ENCODE peak calls at places on chromosome 19, in nine cellular contexts. One of them, this sample, is unnamed.

GRCh38 chr19:19581391-19581790 is 37.1 kb downstream of the PBX4 start:
- DNase-seq in left ventricle myocardium inferior: no peak
- DNase-seq in thoracic aorta: no peak
- DNase-seq in PC-3: no peak
- DNase-seq in lower lobe of right lung: no peak
- DNase-seq in vagina: no peak
- DNase-seq in esophagus squamous epithelium: no peak
- DNase-seq in A673: no peak
- DNase-seq in tibial nerve: no peak
- DNase-seq in this sample: no peak

GRCh38 chr19:39563408-39563807 is 23.4 kb upstream of the EID2 start:
- DNase-seq in left ventricle myocardium inferior: no peak
- DNase-seq in thoracic aorta: no peak
- DNase-seq in PC-3: peak; percentile 85
- DNase-seq in lower lobe of right lung: no peak
- DNase-seq in vagina: no peak
- DNase-seq in esophagus squamous epithelium: no peak
- DNase-seq in A673: no peak
- DNase-seq in tibial nerve: no peak
- DNase-seq in this sample: no peak

GRCh38 chr19:52248256-52248655 is 21.1 kb upstream of the ZNF766 start:
- DNase-seq in left ventricle myocardium inferior: peak; percentile 43
- DNase-seq in thoracic aorta: no peak
- DNase-seq in PC-3: peak; percentile 60
- DNase-seq in lower lobe of right lung: peak; percentile 59
- DNase-seq in vagina: no peak
- DNase-seq in esophagus squamous epithelium: no peak
- DNase-seq in A673: peak; percentile 69
- DNase-seq in tibial nerve: peak; percentile 44
- DNase-seq in this sample: peak; percentile 77

GRCh38 chr19:19606021-19606420 is 12.5 kb downstream of the PBX4 start:
- DNase-seq in left ventricle myocardium inferior: no peak
- DNase-seq in thoracic aorta: no peak
- DNase-seq in PC-3: peak; percentile 95
- DNase-seq in lower lobe of right lung: no peak
- DNase-seq in vagina: no peak
- DNase-seq in esophagus squamous epithelium: no peak
- DNase-seq in A673: no peak
- DNase-seq in tibial nerve: no peak
- DNase-seq in this sample: no peak

GRCh38 chr19:36420961-36421748 is 2.7 kb upstream of the ZFP82 start:
- DNase-seq in left ventricle myocardium inferior: peak; percentile 23
- DNase-seq in thoracic aorta: no peak
- DNase-seq in PC-3: no peak
- DNase-seq in lower lobe of right lung: no peak
- DNase-seq in vagina: no peak
- DNase-seq in esophagus squamous epithelium: no peak
- DNase-seq in A673: peak; percentile 33
- DNase-seq in tibial nerve: no peak
- DNase-seq in this sample: peak; percentile 68

GRCh38 chr19:5804516-5805464 is at the start of gene NRTN:
- DNase-seq in left ventricle myocardium inferior: no peak
- DNase-seq in thoracic aorta: no peak
- DNase-seq in PC-3: peak; percentile 57
- DNase-seq in lower lobe of right lung: no peak
- DNase-seq in vagina: no peak
- DNase-seq in esophagus squamous epithelium: no peak
- DNase-seq in A673: peak; percentile 61
- DNase-seq in tibial nerve: no peak
- DNase-seq in this sample: peak; percentile 82

GRCh38 chr19:36215276-36216171 is 618 bp downstream of the ZNF146 start:
- DNase-seq in left ventricle myocardium inferior: no peak
- DNase-seq in thoracic aorta: no peak
- DNase-seq in PC-3: peak; percentile 3
- DNase-seq in lower lobe of right lung: no peak
- DNase-seq in vagina: no peak
- DNase-seq in esophagus squamous epithelium: no peak
- DNase-seq in A673: peak; percentile 45
- DNase-seq in tibial nerve: no peak
- DNase-seq in this sample: no peak

GRCh38 chr19:5253403-5254110 is 87.1 kb downstream of the PTPRS start:
- DNase-seq in left ventricle myocardium inferior: no peak
- DNase-seq in thoracic aorta: no peak
- DNase-seq in PC-3: no peak
- DNase-seq in lower lobe of right lung: no peak
- DNase-seq in vagina: no peak
- DNase-seq in esophagus squamous epithelium: no peak
- DNase-seq in A673: no peak
- DNase-seq in tibial nerve: no peak
- DNase-seq in this sample: no peak

GRCh38 chr19:1445185-1445931 is 4.6 kb upstream of the APC2 start:
- DNase-seq in left ventricle myocardium inferior: peak; percentile 66
- DNase-seq in thoracic aorta: no peak
- DNase-seq in PC-3: peak; percentile 74
- DNase-seq in lower lobe of right lung: peak; percentile 83
- DNase-seq in vagina: no peak
- DNase-seq in esophagus squamous epithelium: no peak
- DNase-seq in A673: peak; percentile 72
- DNase-seq in tibial nerve: peak; percentile 49
- DNase-seq in this sample: peak; percentile 97

GRCh38 chr19:1748703-1749341 is 4.5 kb upstream of the ONECUT3 start:
- DNase-seq in left ventricle myocardium inferior: no peak
- DNase-seq in thoracic aorta: no peak
- DNase-seq in PC-3: no peak
- DNase-seq in lower lobe of right lung: no peak
- DNase-seq in vagina: no peak
- DNase-seq in esophagus squamous epithelium: no peak
- DNase-seq in A673: no peak
- DNase-seq in tibial nerve: no peak
- DNase-seq in this sample: no peak

GRCh38 chr19:56597696-56598095 is 2.6 kb downstream of the ZNF71 start:
- DNase-seq in left ventricle myocardium inferior: no peak
- DNase-seq in thoracic aorta: no peak
- DNase-seq in PC-3: no peak
- DNase-seq in lower lobe of right lung: no peak
- DNase-seq in vagina: no peak
- DNase-seq in esophagus squamous epithelium: no peak
- DNase-seq in A673: no peak
- DNase-seq in tibial nerve: no peak
- DNase-seq in this sample: no peak

GRCh38 chr19:3336680-3337523 is 29.5 kb upstream of the NFIC start:
- DNase-seq in left ventricle myocardium inferior: peak; percentile 90
- DNase-seq in thoracic aorta: peak; percentile 70
- DNase-seq in PC-3: no peak
- DNase-seq in lower lobe of right lung: peak; percentile 95
- DNase-seq in vagina: peak; percentile 94
- DNase-seq in esophagus squamous epithelium: no peak
- DNase-seq in A673: no peak
- DNase-seq in tibial nerve: peak; percentile 71
- DNase-seq in this sample: no peak

GRCh38 chr19:38043649-38044144 is 136.7 kb downstream of the SIPA1L3 start:
- DNase-seq in left ventricle myocardium inferior: no peak
- DNase-seq in thoracic aorta: no peak
- DNase-seq in PC-3: no peak
- DNase-seq in lower lobe of right lung: no peak
- DNase-seq in vagina: no peak
- DNase-seq in esophagus squamous epithelium: no peak
- DNase-seq in A673: no peak
- DNase-seq in tibial nerve: no peak
- DNase-seq in this sample: no peak
- H3K4me1 ChIP-seq in left ventricle myocardium inferior: no peaks in the 10 kb centered on the region
- H3K4me1 ChIP-seq in thoracic aorta: no peaks in the 10 kb centered on the region
- H3K4me1 ChIP-seq in PC-3: peaks cover 7% of the 10 kb centered on the region
- H3K4me1 ChIP-seq in lower lobe of right lung: peaks cover 13% of the 10 kb centered on the region
- H3K4me1 ChIP-seq in vagina: no peaks in the 10 kb centered on the region
- H3K4me1 ChIP-seq in esophagus squamous epithelium: no peaks in the 10 kb centered on the region
- H3K4me1 ChIP-seq in A673: peaks cover 9% of the 10 kb centered on the region
- H3K4me1 ChIP-seq in tibial nerve: no peaks in the 10 kb centered on the region
- H3K4me1 ChIP-seq in this sample: peaks cover 39% of the 10 kb centered on the region

DNA sequence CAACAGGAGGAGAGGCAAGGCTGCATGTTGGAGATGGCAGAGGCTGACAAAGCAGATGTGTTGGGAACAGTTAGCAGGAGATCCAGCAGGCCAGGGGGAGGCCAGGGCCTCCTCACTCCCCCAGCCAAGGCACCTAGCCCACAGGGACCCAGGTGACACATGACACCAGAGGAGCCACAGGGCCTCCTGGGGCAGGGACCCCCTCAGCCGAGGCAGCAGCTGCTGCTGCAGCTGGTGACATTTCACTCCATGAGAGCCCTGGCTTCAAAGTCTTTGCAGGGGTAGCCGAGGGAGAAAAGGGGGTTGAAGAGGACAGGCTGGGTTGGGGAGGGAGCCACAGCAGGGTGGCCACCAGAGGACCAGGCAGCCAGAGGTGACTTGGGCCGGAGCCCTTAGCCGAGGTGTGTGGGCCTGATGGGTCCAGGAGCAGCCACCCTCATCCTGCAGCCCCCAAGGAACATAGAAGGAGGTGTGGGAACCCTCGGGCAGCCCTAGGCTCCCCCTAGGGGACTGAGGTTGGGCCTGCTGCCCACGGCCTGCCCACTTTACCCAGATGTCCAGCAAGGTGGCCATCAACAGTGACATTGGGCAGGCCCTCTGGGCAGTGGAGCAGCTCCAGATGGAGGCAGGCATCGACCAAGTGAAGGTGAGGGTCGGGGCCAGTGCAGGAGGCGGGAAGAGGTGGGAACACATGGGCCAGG is at the start of gene GNG14:
- DNase-seq in left ventricle myocardium inferior: no peak
- DNase-seq in thoracic aorta: no peak
- DNase-seq in PC-3: no peak
- DNase-seq in lower lobe of right lung: no peak
- DNase-seq in vagina: no peak
- DNase-seq in esophagus squamous epithelium: no peak
- DNase-seq in A673: no peak
- DNase-seq in tibial nerve: no peak
- DNase-seq in this sample: no peak
- H3K27ac ChIP-seq in left ventricle myocardium inferior: no peak within 1 kb of the TSS
- H3K27ac ChIP-seq in thoracic aorta: no peak within 1 kb of the TSS
- H3K27ac ChIP-seq in PC-3: no peak within 1 kb of the TSS
- H3K27ac ChIP-seq in lower lobe of right lung: no peak within 1 kb of the TSS
- H3K27ac ChIP-seq in vagina: no peak within 1 kb of the TSS
- H3K27ac ChIP-seq in esophagus squamous epithelium: no peak within 1 kb of the TSS
- H3K27ac ChIP-seq in A673: no peak within 1 kb of the TSS
- H3K27ac ChIP-seq in tibial nerve: no peak within 1 kb of the TSS
- H3K27ac ChIP-seq in this sample: no peak within 1 kb of the TSS

GRCh38 chr19:41860419-41861097 is 503 bp downstream of the RPS19 start:
- DNase-seq in left ventricle myocardium inferior: no peak
- DNase-seq in thoracic aorta: no peak
- DNase-seq in PC-3: no peak
- DNase-seq in lower lobe of right lung: peak; percentile 69
- DNase-seq in vagina: no peak
- DNase-seq in esophagus squamous epithelium: no peak
- DNase-seq in A673: no peak
- DNase-seq in tibial nerve: no peak
- DNase-seq in this sample: no peak

GRCh38 chr19:41862445-41862986 is 2.5 kb downstream of the RPS19 start:
- DNase-seq in left ventricle myocardium inferior: no peak
- DNase-seq in thoracic aorta: no peak
- DNase-seq in PC-3: no peak
- DNase-seq in lower lobe of right lung: no peak
- DNase-seq in vagina: no peak
- DNase-seq in esophagus squamous epithelium: no peak
- DNase-seq in A673: no peak
- DNase-seq in tibial nerve: no peak
- DNase-seq in this sample: peak; percentile 50

GRCh38 chr19:41861098-41861768 is 1.2 kb downstream of the RPS19 start:
- DNase-seq in left ventricle myocardium inferior: no peak
- DNase-seq in thoracic aorta: no peak
- DNase-seq in PC-3: no peak
- DNase-seq in lower lobe of right lung: no peak
- DNase-seq in vagina: no peak
- DNase-seq in esophagus squamous epithelium: no peak
- DNase-seq in A673: no peak
- DNase-seq in tibial nerve: no peak
- DNase-seq in this sample: peak; percentile 5

GRCh38 chr19:41863209-41863931 is 3.3 kb downstream of the RPS19 start:
- DNase-seq in left ventricle myocardium inferior: no peak
- DNase-seq in thoracic aorta: no peak
- DNase-seq in PC-3: no peak
- DNase-seq in lower lobe of right lung: no peak
- DNase-seq in vagina: no peak
- DNase-seq in esophagus squamous epithelium: no peak
- DNase-seq in A673: no peak
- DNase-seq in tibial nerve: no peak
- DNase-seq in this sample: no peak

DNA sequence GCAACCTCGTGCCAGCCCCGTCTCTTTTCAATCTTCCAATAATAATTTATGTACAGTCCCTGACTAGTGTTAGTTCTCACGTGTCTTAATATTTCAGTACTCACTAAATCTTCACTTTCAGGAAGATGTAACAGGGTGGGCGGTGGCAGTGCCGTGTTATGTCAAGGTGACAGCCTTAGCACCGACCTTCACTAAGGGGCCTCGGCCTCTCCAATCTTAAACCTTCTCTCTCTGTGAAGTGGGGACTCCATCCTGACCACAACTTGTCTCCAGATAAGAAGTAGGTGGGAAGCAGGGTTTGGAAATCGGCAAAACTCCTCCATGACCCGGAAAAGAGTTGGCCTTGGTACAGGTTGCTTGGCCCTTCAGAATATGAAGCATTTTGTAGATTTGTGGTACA is 1.8 kb downstream of the RPS19 start:
- DNase-seq in left ventricle myocardium inferior: no peak
- DNase-seq in thoracic aorta: no peak
- DNase-seq in PC-3: no peak
- DNase-seq in lower lobe of right lung: no peak
- DNase-seq in vagina: no peak
- DNase-seq in esophagus squamous epithelium: no peak
- DNase-seq in A673: no peak
- DNase-seq in tibial nerve: no peak
- DNase-seq in this sample: no peak
- H3K4me1 ChIP-seq in left ventricle myocardium inferior: peaks cover 65% of the 10 kb centered on the region
- H3K4me1 ChIP-seq in thoracic aorta: peaks cover 22% of the 10 kb centered on the region
- H3K4me1 ChIP-seq in PC-3: peaks cover 30% of the 10 kb centered on the region
- H3K4me1 ChIP-seq in lower lobe of right lung: peaks cover 64% of the 10 kb centered on the region
- H3K4me1 ChIP-seq in vagina: peaks cover 56% of the 10 kb centered on the region
- H3K4me1 ChIP-seq in esophagus squamous epithelium: peaks cover 17% of the 10 kb centered on the region
- H3K4me1 ChIP-seq in A673: peaks cover 51% of the 10 kb centered on the region
- H3K4me1 ChIP-seq in tibial nerve: peaks cover 31% of the 10 kb centered on the region
- H3K4me1 ChIP-seq in this sample: peaks cover 50% of the 10 kb centered on the region

DNA sequence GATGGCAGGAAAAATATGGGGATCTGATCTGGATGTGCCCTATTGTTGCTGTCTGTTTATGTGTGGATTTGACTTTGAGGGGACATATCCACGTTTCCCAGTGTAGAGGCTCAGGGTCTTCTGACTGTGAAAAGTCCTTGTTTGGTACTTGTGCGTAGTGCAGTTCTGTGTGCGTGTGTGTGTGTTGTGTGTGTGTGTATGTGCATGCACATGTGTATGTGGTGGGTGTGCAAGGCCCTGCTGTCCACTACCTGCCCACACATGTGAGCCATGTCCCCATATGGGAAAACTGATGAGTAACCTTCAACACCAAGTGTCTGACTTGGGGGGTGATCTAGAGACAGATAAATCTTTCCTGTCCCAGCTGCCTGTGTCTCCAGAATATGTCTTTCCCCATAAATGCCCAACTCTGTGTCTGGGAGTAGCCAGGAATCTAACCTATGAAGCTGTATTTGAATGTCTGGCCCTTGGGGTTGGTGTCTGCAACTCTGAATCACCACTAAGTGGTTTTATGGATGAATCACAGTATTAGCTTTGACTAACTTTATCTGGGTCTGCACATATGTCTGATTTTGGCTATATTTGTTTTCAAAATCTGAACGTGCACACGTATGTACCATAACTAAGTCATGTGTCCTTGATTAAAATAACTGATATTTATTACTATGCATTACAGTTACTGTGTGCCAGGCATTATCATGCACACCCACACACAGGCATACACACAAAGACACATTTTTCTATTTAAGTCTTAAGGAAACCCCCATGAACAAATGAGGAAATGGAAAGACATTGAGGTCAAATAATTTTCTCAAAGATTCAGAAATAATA is 17.4 kb downstream of the KLK2 start:
- DNase-seq in left ventricle myocardium inferior: no peak
- DNase-seq in thoracic aorta: no peak
- DNase-seq in PC-3: peak; percentile 92
- DNase-seq in lower lobe of right lung: no peak
- DNase-seq in vagina: no peak
- DNase-seq in esophagus squamous epithelium: no peak
- DNase-seq in A673: no peak
- DNase-seq in tibial nerve: no peak
- DNase-seq in this sample: no peak
- H3K27ac ChIP-seq in left ventricle myocardium inferior: no peak overlapping the region
- H3K27ac ChIP-seq in thoracic aorta: no peak overlapping the region
- H3K27ac ChIP-seq in PC-3: peak overlapping the region; percentile 45
- H3K27ac ChIP-seq in lower lobe of right lung: no peak overlapping the region
- H3K27ac ChIP-seq in vagina: no peak overlapping the region
- H3K27ac ChIP-seq in esophagus squamous epithelium: no peak overlapping the region
- H3K27ac ChIP-seq in A673: no peak overlapping the region
- H3K27ac ChIP-seq in tibial nerve: no peak overlapping the region
- H3K27ac ChIP-seq in this sample: no peak overlapping the region